ENCODE peak calls at places on chromosomes 16 and 17, in seven cellular contexts. R is activated naive CD4-positive, alpha-beta T cell treated with anti-CD3 and anti-CD28 coated beads for 36 hours; B is bronchial epithelial cell; Z is amniotic stem cell; T is stimulated activated CD8-positive, alpha-beta memory T cell treated with anti-CD3 and anti-CD28 coated beads, Interleukin-4, amount 100 ng/mL, for 24 hours; L is HS-5; U is stimulated activated CD4-positive, alpha-beta T cell treated with anti-CD3 and anti-CD28 coated beads, TNF-alpha, amount 100 ng/mL, for 24 hours. N is an unnamed sample.

GRCh38 chr17:79800325-79801155 is 3.7 kb upstream of the CBX8 start:
- DNase-seq in R (peak; percentile 82), B (no peak), Z (no peak), T (no peak), L (no peak), U (no peak), N (no peak)

GRCh38 chr16:31265329-31266245 is 5.8 kb downstream of the ITGAM start:
- DNase-seq in R (peak; percentile 92), B (peak; percentile 88), Z (no peak), T (peak; percentile 68), L (peak; percentile 33), U (peak; percentile 61), N (no peak)

GRCh38 chr16:27374231-27374793 is 27.7 kb upstream of the IL21R start:
- DNase-seq in R (peak; percentile 58), B (no peak), Z (no peak), T (no peak), L (no peak), U (no peak), N (peak; percentile 18)

GRCh38 chr17:50064253-50064991 is 8.5 kb downstream of the ITGA3 start:
- DNase-seq in R (no peak), B (peak; percentile 95), Z (peak; percentile 97), T (no peak), L (peak; percentile 92), U (no peak), N (peak; percentile 53)

GRCh38 chr17:52419256-52419655 is 260.7 kb upstream of the CA10 start:
- DNase-seq in R (no peak), B (no peak), Z (no peak), T (no peak), L (no peak), U (no peak), N (peak; percentile 4)

GRCh38 chr16:68247932-68248331 is 2.8 kb downstream of the PLA2G15 start:
- DNase-seq in R (no peak), B (no peak), Z (no peak), T (no peak), L (no peak), U (no peak), N (no peak)

GRCh38 chr17:77696720-77697460 is 261.6 kb upstream of the TNRC6C start:
- DNase-seq in R (no peak), B (no peak), Z (no peak), T (no peak), L (no peak), U (no peak), N (no peak)

GRCh38 chr17:19011581-19011980 is 7.0 kb upstream of the FAM83G start:
- DNase-seq in R (no peak), B (no peak), Z (no peak), T (no peak), L (no peak), U (no peak), N (no peak)

GRCh38 chr16:88737298-88738166 is 31.2 kb downstream of the CTU2 start:
- DNase-seq in R (peak; percentile 79), B (peak; percentile 45), Z (peak; percentile 22), T (peak; percentile 72), L (no peak), U (peak; percentile 42), N (no peak)

GRCh38 chr16:72013389-72013788 is 4.8 kb downstream of the DHODH start:
- DNase-seq in R (no peak), B (peak; percentile 91), Z (no peak), T (no peak), L (no peak), U (no peak), N (no peak)